ENCODE peak calls at places on chromosomes 4 and X, in five cellular contexts. D is activated B cell treated with CpG ODN at 0.5 μM for 24 hours, M is endothelial cell, I is GM13977, P is B cell. Y is an unnamed sample.
A peak's percentile ranks its signal among the peaks of the same experiment; 100 is the strongest.

GRCh38 chrX:40299502-40300118 is 201.9 kb upstream of the BCOR start:
- DNase-seq in D (no peak), M (no peak), I (peak; percentile 39), P (no peak), Y (no peak)

GRCh38 chr4:15756361-15756861 is 21.7 kb upstream of the CD38 start:
- DNase-seq in D (no peak), M (no peak), I (peak; percentile 28), P (peak; percentile 50), Y (peak; percentile 62)

GRCh38 chrX:110317079-110317819 is 636 bp downstream of the AMMECR1 start:
- DNase-seq in D (peak; percentile 28), M (peak; percentile 24), I (peak; percentile 25), P (no peak), Y (peak; percentile 43)

GRCh38 chr4:163901305-163901704 is 406.8 kb downstream of the TMA16 start:
- DNase-seq in D (no peak), M (no peak), I (no peak), P (no peak), Y (no peak)

GRCh38 chr4:48375651-48376291 is 34.4 kb downstream of the SLAIN2 start:
- DNase-seq in D (no peak), M (no peak), I (no peak), P (no peak), Y (no peak)

GRCh38 chrX:25941087-25941486 is 197.1 kb upstream of the MAGEB18 start:
- DNase-seq in D (no peak), M (no peak), I (no peak), P (no peak), Y (no peak)

GRCh38 chrX:4173743-4174142 is 460.3 kb upstream of the PRKX start:
- DNase-seq in D (no peak), M (no peak), I (no peak), P (no peak), Y (no peak)

GRCh38 chrX:6941041-6941440 is 206.5 kb upstream of the STS start:
- DNase-seq in D (no peak), M (no peak), I (no peak), P (no peak), Y (no peak)

GRCh38 chr4:140996757-140997156 is 136.5 kb downstream of the RNF150 start:
- DNase-seq in D (no peak), M (no peak), I (no peak), P (no peak), Y (no peak)

GRCh38 chrX:78124304-78124703 is 15.1 kb downstream of the TAF9B start:
- DNase-seq in D (no peak), M (no peak), I (no peak), P (no peak), Y (no peak)

GRCh38 chr4:82599336-82599735 is 37.5 kb upstream of the TMEM150C start:
- DNase-seq in D (no peak), M (no peak), I (no peak), P (no peak), Y (no peak)

GRCh38 chr4:108483077-108483476 is 137.3 kb upstream of the RPL34 start:
- DNase-seq in D (no peak), M (no peak), I (no peak), P (no peak), Y (no peak)

GRCh38 chr4:159606835-159607234 is 504.0 kb downstream of the RAPGEF2 start:
- DNase-seq in D (no peak), M (no peak), I (no peak), P (no peak), Y (no peak)

GRCh38 chr4:80495847-80496246 is 160.3 kb downstream of the CFAP299 start:
- DNase-seq in D (no peak), M (no peak), I (no peak), P (no peak), Y (no peak)

GRCh38 chr4:98658287-98659105 is at the start of gene TSPAN5:
- DNase-seq in D (peak; percentile 78), M (peak; percentile 85), I (peak; percentile 88), P (peak; percentile 76), Y (peak; percentile 65)

GRCh38 chr4:99690990-99691389 is 33.4 kb upstream of the C4orf54 start:
- DNase-seq in D (no peak), M (no peak), I (no peak), P (no peak), Y (no peak)

GRCh38 chr4:142817442-142817841 is 28.7 kb downstream of the INPP4B start:
- DNase-seq in D (no peak), M (no peak), I (no peak), P (no peak), Y (peak; percentile 1)

GRCh38 chr4:110851989-110852388 is 229.1 kb upstream of the PITX2 start:
- DNase-seq in D (no peak), M (no peak), I (no peak), P (no peak), Y (no peak)

GRCh38 chrX:105527759-105528158 is 294.6 kb upstream of the NRK start:
- DNase-seq in D (no peak), M (no peak), I (no peak), P (no peak), Y (no peak)

GRCh38 chrX:41634284-41634683 is 54.5 kb upstream of the GPR34 start:
- DNase-seq in D (no peak), M (no peak), I (no peak), P (no peak), Y (no peak)

GRCh38 chrX:150942958-150943594 is 40.1 kb upstream of the HMGB3 start:
- DNase-seq in D (no peak), M (no peak), I (no peak), P (no peak), Y (no peak)

GRCh38 chrX:20144491-20144890 is 2.9 kb upstream of the EIF1AX start:
- DNase-seq in D (no peak), M (no peak), I (no peak), P (no peak), Y (no peak)

GRCh38 chrX:73215263-73215662 is 612 bp upstream of the NAP1L2 start:
- DNase-seq in D (no peak), M (no peak), I (no peak), P (no peak), Y (no peak)

GRCh38 chr4:140703463-140703862 is 52.7 kb downstream of the TBC1D9 start:
- DNase-seq in D (no peak), M (no peak), I (no peak), P (no peak), Y (no peak)

GRCh38 chr4:119735136-119735770 is 106.6 kb upstream of the PDE5A start:
- DNase-seq in D (no peak), M (no peak), I (no peak), P (no peak), Y (no peak)

GRCh38 chr4:179521937-179522336 is 2079.7 kb upstream of the AGA start:
- DNase-seq in D (no peak), M (no peak), I (no peak), P (no peak), Y (no peak)

GRCh38 chrX:69072486-69073006 is 92.7 kb downstream of the PJA1 start:
- DNase-seq in D (no peak), M (no peak), I (no peak), P (no peak), Y (no peak)

GRCh38 chr4:87073570-87074470 is 139.0 kb downstream of the AFF1 start:
- DNase-seq in D (peak; percentile 35), M (no peak), I (peak; percentile 45), P (peak; percentile 71), Y (peak; percentile 52)

GRCh38 chr4:123350191-123350544 is 46.4 kb upstream of the SPRY1 start:
- DNase-seq in D (no peak), M (peak; percentile 8), I (no peak), P (no peak), Y (no peak)

GRCh38 chr4:128827280-128827679 is 17.8 kb downstream of the JADE1 start:
- DNase-seq in D (no peak), M (no peak), I (no peak), P (no peak), Y (no peak)

GRCh38 chrX:54076903-54077302 is 32.6 kb upstream of the PHF8 start:
- DNase-seq in D (no peak), M (no peak), I (no peak), P (no peak), Y (no peak)

GRCh38 chr4:738781-739280 is 33.2 kb downstream of the PCGF3 start:
- DNase-seq in D (no peak), M (no peak), I (no peak), P (no peak), Y (no peak)

GRCh38 chr4:48049483-48049882 is 32.9 kb downstream of the NIPAL1 start:
- DNase-seq in D (no peak), M (no peak), I (no peak), P (no peak), Y (no peak)

GRCh38 chr4:99100876-99101275 is 12.3 kb upstream of the ADH5 start:
- DNase-seq in D (no peak), M (no peak), I (no peak), P (no peak), Y (no peak)

GRCh38 chr4:149914521-149915115 is 99.0 kb upstream of the IQCM start:
- DNase-seq in D (no peak), M (peak; percentile 73), I (peak; percentile 56), P (no peak), Y (no peak)
- TF ChIP-seq CTCF in D (peak; percentile 39), M (peak; percentile 80), I (peak; percentile 74), P (peak; percentile 39), Y (peak; percentile 40)

GRCh38 chr4:171846232-171846631 is 33.0 kb downstream of the GALNTL6 start:
- DNase-seq in D (no peak), M (peak; percentile 82), I (peak; percentile 30), P (no peak), Y (no peak)
- TF ChIP-seq CTCF in D (no peak), M (peak; percentile 62), I (peak; percentile 83), P (peak; percentile 23), Y (no peak)

GRCh38 chr4:37976513-37976912 is 16.3 kb downstream of the PTTG2 start:
- DNase-seq in D (no peak), M (no peak), I (peak; percentile 20), P (no peak), Y (no peak)

GRCh38 chr4:37976991-37977470 is 16.8 kb downstream of the PTTG2 start:
- DNase-seq in D (peak; percentile 83), M (peak; percentile 81), I (peak; percentile 89), P (peak; percentile 89), Y (peak; percentile 77)

GRCh38 chr4:37970702-37971101 is 10.5 kb downstream of the PTTG2 start:
- DNase-seq in D (peak; percentile 47), M (no peak), I (no peak), P (peak; percentile 76), Y (peak; percentile 51)

GRCh38 chr4:37971202-37971601 is 11.0 kb downstream of the PTTG2 start:
- DNase-seq in D (no peak), M (no peak), I (no peak), P (no peak), Y (no peak)

GRCh38 chr4:37973481-37973880 is 13.3 kb downstream of the PTTG2 start:
- DNase-seq in D (no peak), M (no peak), I (no peak), P (no peak), Y (no peak)
- TF ChIP-seq CTCF in D (no peak), M (no peak), I (no peak), P (no peak), Y (no peak)

GRCh38 chr4:67723949-67724348 is 23.0 kb upstream of the UBA6 start:
- DNase-seq in D (no peak), M (no peak), I (no peak), P (no peak), Y (no peak)
- TF ChIP-seq CTCF in D (no peak), M (no peak), I (no peak), P (no peak), Y (no peak)

GRCh38 chrX:63466690-63467089 is 115.6 kb upstream of the SPIN4 start:
- DNase-seq in D (no peak), M (no peak), I (no peak), P (no peak), Y (no peak)
- TF ChIP-seq CTCF in D (no peak), M (no peak), I (no peak), P (no peak), Y (no peak)